ENCODE peak calls at places on chromosomes 5 and 9, in eight cellular contexts. E is SK-N-SH, V is transverse colon, F is stomach, W is GM12878, H is prostate gland, Y is sigmoid colon, M is GM23338. P is an unnamed sample.

GRCh38 chr5:143217065-143217803 is 186.3 kb downstream of the NR3C1 start:
- DNase-seq in W (no peak), M (no peak), E (no peak), F (no peak), H (no peak), V (no peak), Y (no peak), P (no peak)

GRCh38 chr9:113988951-113989780 is 88.9 kb downstream of the AMBP start:
- DNase-seq in F (no peak), Y (peak; percentile 82), H (no peak), E (no peak), W (no peak), V (no peak), M (no peak), P (no peak)

GRCh38 chr5:91384671-91385430 is 1.7 kb upstream of the ARRDC3 start:
- DNase-seq in F (peak; percentile 40), V (peak; percentile 50), Y (no peak), H (peak; percentile 76), M (peak; percentile 95), E (peak; percentile 73), W (peak; percentile 71), P (no peak)

GRCh38 chr5:2105141-2105540 is 222.4 kb upstream of the IRX4 start:
- DNase-seq in H (no peak), E (no peak), W (no peak), F (no peak), M (no peak), Y (no peak), V (no peak), P (no peak)

GRCh38 chr9:26675055-26675454 is 217.5 kb downstream of the CAAP1 start:
- DNase-seq in H (no peak), M (no peak), W (no peak), E (no peak), V (no peak), Y (no peak), F (no peak), P (no peak)

GRCh38 chr9:127089639-127090081 is 32.8 kb downstream of the ANGPTL2 start:
- DNase-seq in E (no peak), W (no peak), V (no peak), H (peak; percentile 78), Y (peak; percentile 70), F (no peak), M (no peak), P (no peak)

GRCh38 chr9:100848731-100849130 is 179.8 kb upstream of the PLPPR1 start:
- DNase-seq in Y (no peak), H (no peak), W (no peak), M (no peak), E (no peak), F (no peak), V (no peak), P (no peak)

GRCh38 chr9:93111371-93112115 is 15.5 kb downstream of the CARD19 start:
- DNase-seq in Y (peak; percentile 63), W (no peak), E (no peak), F (no peak), V (no peak), M (no peak), H (no peak), P (no peak)

GRCh38 chr5:68380071-68380470 is 164.5 kb downstream of the PIK3R1 start:
- DNase-seq in Y (no peak), E (no peak), M (no peak), H (no peak), W (no peak), V (no peak), F (no peak), P (no peak)

GRCh38 chr9:105978336-105978735 is 284.0 kb downstream of the TMEM38B start:
- DNase-seq in E (no peak), F (no peak), H (no peak), M (no peak), Y (no peak), W (no peak), V (no peak), P (no peak)

GRCh38 chr9:106649664-106650063 is 213.3 kb upstream of the ZNF462 start:
- DNase-seq in M (no peak), Y (no peak), V (no peak), E (no peak), H (no peak), W (no peak), F (no peak), P (no peak)

GRCh38 chr5:84715087-84715486 is 330.4 kb upstream of the EDIL3 start:
- DNase-seq in Y (no peak), H (no peak), W (no peak), V (no peak), E (no peak), F (no peak), M (no peak), P (no peak)

GRCh38 chr5:66796306-66797292 is 200.4 kb downstream of the MAST4 start:
- DNase-seq in W (no peak), M (peak; percentile 27), Y (no peak), E (peak; percentile 16), F (no peak), V (no peak), H (no peak), P (no peak)

GRCh38 chr5:332843-333242 is 11.3 kb downstream of the AHRR start:
- DNase-seq in E (no peak), Y (no peak), H (no peak), F (no peak), M (no peak), W (no peak), V (no peak), P (no peak)

GRCh38 chr5:1281038-1281882 is 13.6 kb downstream of the TERT start:
- DNase-seq in W (no peak), V (no peak), F (no peak), H (no peak), E (no peak), M (no peak), Y (peak; percentile 46), P (no peak)

GRCh38 chr5:73304381-73304780 is 131.4 kb downstream of the TMEM174 start:
- DNase-seq in M (no peak), Y (no peak), F (no peak), H (no peak), V (no peak), W (no peak), E (no peak), P (no peak)

GRCh38 chr5:73301208-73302088 is 128.5 kb downstream of the TMEM174 start:
- DNase-seq in E (no peak), F (no peak), Y (no peak), H (no peak), V (no peak), W (no peak), M (peak; percentile 38), P (no peak)

GRCh38 chr5:73305386-73305785 is 132.4 kb downstream of the TMEM174 start:
- DNase-seq in H (no peak), W (no peak), V (no peak), M (no peak), E (no peak), F (no peak), Y (no peak), P (no peak)

GRCh38 chr5:73302797-73303138 is 129.8 kb downstream of the TMEM174 start:
- DNase-seq in Y (no peak), H (no peak), M (no peak), F (no peak), E (no peak), V (no peak), W (no peak), P (no peak)

GRCh38 chr5:73303139-73304079 is 130.4 kb downstream of the TMEM174 start:
- DNase-seq in E (peak; percentile 49), F (no peak), Y (no peak), M (peak; percentile 86), H (no peak), V (no peak), W (no peak), P (no peak)
- H3K4me3 ChIP-seq in E (no peak overlapping the region), F (peak overlapping the region; percentile 12), Y (no peak overlapping the region), M (peak overlapping the region; percentile 80), H (no peak overlapping the region), V (no peak overlapping the region), W (no peak overlapping the region), P (peak overlapping the region; percentile 20)

DNA sequence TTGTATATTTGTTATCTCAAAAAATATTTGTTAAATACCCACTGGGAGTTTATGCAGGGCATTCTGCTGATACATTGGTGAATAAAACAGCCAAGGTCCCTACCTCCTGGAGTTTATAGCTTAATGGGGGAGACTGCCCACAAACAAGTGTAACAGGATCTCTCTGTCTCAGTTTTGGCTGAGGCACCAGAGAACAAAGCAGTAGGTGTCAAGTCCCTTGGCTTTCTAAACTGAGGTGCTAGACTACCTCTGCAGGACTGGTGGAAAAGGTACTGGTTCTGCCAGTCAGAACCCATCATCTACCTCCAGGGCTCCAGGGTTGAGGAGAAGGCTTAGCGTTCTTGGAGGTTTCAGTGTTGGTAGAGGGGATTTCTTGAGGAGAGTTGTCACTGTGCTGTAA is 188.4 kb upstream of the ELL2 start:
- DNase-seq in V (no peak), W (no peak), E (no peak), Y (no peak), M (no peak), H (peak; percentile 38), F (no peak), P (no peak)
- H3K27ac ChIP-seq in V (no peak overlapping the region), W (no peak overlapping the region), E (no peak overlapping the region), Y (no peak overlapping the region), M (no peak overlapping the region), H (peak overlapping the region; percentile 0), F (no peak overlapping the region), P (peak overlapping the region; percentile 40)

GRCh38 chr9:4490705-4491620 is 695 bp downstream of the SLC1A1 start:
- DNase-seq in E (peak; percentile 58), H (no peak), W (no peak), Y (no peak), V (no peak), M (peak; percentile 32), F (no peak), P (no peak)
- TF ChIP-seq POLR2AphosphoS5 in E (no peak), H (no peak), W (no peak), Y (no peak), V (no peak), M (no peak), F (no peak), P (no peak)

DNA sequence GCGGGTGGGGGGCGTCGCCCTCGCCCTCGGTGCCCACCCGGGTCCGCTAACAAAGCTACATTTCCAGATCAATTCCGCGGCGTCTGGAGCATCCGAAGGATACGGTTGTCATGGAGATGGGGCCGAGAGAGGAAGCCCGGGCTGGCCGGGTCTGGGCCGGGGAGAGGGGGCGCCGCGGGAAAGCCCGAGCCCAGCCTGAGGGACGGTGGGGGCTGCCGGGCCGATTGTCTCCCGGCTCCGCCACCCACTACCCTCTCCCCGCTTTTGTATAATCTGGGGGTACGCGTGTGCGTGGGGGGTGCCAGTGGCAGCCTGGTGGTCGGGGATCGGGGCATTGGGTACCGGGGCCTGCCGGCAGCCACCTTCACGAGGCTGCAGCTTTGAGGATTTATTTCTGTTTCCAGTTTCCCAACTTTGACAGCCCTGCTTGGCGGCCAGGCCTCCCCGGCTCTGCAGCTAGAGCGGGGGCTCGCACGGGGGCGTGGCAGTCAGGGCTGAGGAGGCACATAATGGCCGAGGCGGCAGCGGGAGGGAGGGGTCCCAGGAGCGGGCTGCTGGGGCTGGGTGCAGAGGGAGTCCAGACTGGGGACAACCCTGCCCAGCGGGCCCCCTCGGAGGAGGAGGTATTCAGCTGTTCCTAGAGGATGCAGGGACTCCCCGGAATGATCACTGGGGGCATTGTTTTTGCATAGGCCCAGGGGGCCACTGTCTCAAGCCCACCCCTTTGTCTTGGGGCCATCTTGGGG is 626 bp downstream of the PSD2 start:
- DNase-seq in W (no peak), M (peak; percentile 70), Y (no peak), V (no peak), E (peak; percentile 83), H (no peak), F (no peak), P (no peak)
- H3K4me3 ChIP-seq in W (no peak overlapping the region), M (peak overlapping the region; percentile 78), Y (no peak overlapping the region), V (no peak overlapping the region), E (peak overlapping the region; percentile 44), H (peak overlapping the region; percentile 27), F (peak overlapping the region; percentile 48), P (peak overlapping the region; percentile 58)

GRCh38 chr5:6737043-6737941 is 24.1 kb downstream of the TENT4A start:
- DNase-seq in Y (no peak), E (no peak), F (no peak), M (no peak), V (no peak), H (no peak), W (peak; percentile 88), P (no peak)
- H3K27ac ChIP-seq in Y (no peak overlapping the region), E (no peak overlapping the region), F (no peak overlapping the region), M (no peak overlapping the region), V (peak overlapping the region; percentile 10), H (no peak overlapping the region), W (peak overlapping the region; percentile 99), P (no peak overlapping the region)